ENCODE peak calls at places on chromosomes 1 and 21, in ten cellular contexts. Y is right lobe of liver; R is choroid plexus epithelial cell; H is uterus; T is fibroblast of pulmonary artery; Q is osteocyte; J is CD8-positive, alpha-beta T cell; F is endothelial cell of umbilical vein; O is Peyer's patch; N is pancreas. P is an unnamed sample.

GRCh38 chr1:54134301-54134700 is 18.5 kb downstream of the CDCP2 start:
- DNase-seq in R (no peak), T (no peak), Y (no peak), F (no peak), J (no peak), Q (no peak), N (no peak), H (no peak), O (no peak), P (no peak)

GRCh38 chr1:229536982-229537381 is 21.5 kb downstream of the ABCB10 start:
- DNase-seq in R (no peak), Y (no peak), H (no peak), N (no peak), T (no peak), F (no peak), J (no peak), Q (no peak), O (no peak), P (no peak)

GRCh38 chr1:200905411-200906052 is 10.8 kb downstream of the INAVA start:
- DNase-seq in H (no peak), R (peak), N (no peak), T (no peak), F (no peak), Y (no peak), O (peak), Q (no peak), J (peak), P (no peak)

GRCh38 chr1:205610036-205610435 is 21.8 kb downstream of the ELK4 start:
- DNase-seq in H (no peak), Y (no peak), N (no peak), O (no peak), T (peak), F (peak), Q (no peak), J (no peak), R (peak), P (no peak)

GRCh38 chr1:31058012-31058411 is 7.5 kb downstream of the PUM1 start:
- DNase-seq in T (no peak), O (no peak), H (no peak), J (no peak), F (no peak), Y (no peak), N (no peak), Q (no peak), R (no peak), P (no peak)

GRCh38 chr21:36730291-36731281 is 31.7 kb downstream of the SIM2 start:
- DNase-seq in O (peak), R (no peak), F (no peak), N (no peak), T (no peak), J (no peak), H (no peak), Y (no peak), Q (peak), P (no peak)

GRCh38 chr21:42320791-42321190 is 5.6 kb upstream of the TFF3 start:
- DNase-seq in H (no peak), Y (no peak), J (no peak), R (no peak), Q (peak), T (no peak), O (no peak), N (no peak), F (no peak), P (no peak)

GRCh38 chr1:22969224-22969829 is 3.3 kb downstream of the LACTBL1 start:
- DNase-seq in J (no peak), H (no peak), R (peak), Y (peak), O (peak), F (peak), T (peak), Q (no peak), N (peak), P (no peak)

GRCh38 chr1:207868769-207869721 is 41.9 kb downstream of the CD34 start:
- DNase-seq in O (peak), F (peak), Y (peak), Q (peak), N (peak), T (peak), R (peak), H (peak), J (peak), P (peak)

GRCh38 chr1:41868241-41868953 is 50.3 kb downstream of the HIVEP3 start:
- DNase-seq in Y (no peak), T (no peak), O (no peak), H (no peak), F (no peak), N (no peak), Q (no peak), R (peak), J (no peak), P (no peak)

GRCh38 chr1:204621391-204621790 is 64.1 kb downstream of the LRRN2 start:
- DNase-seq in H (no peak), F (no peak), Y (no peak), J (no peak), N (no peak), T (no peak), Q (no peak), R (no peak), O (no peak), P (no peak)

GRCh38 chr1:172167801-172168596 is 252.5 kb upstream of the C1orf105 start:
- DNase-seq in F (no peak), T (peak), Y (no peak), R (peak), N (peak), Q (no peak), J (no peak), H (no peak), O (no peak), P (no peak)

DNA sequence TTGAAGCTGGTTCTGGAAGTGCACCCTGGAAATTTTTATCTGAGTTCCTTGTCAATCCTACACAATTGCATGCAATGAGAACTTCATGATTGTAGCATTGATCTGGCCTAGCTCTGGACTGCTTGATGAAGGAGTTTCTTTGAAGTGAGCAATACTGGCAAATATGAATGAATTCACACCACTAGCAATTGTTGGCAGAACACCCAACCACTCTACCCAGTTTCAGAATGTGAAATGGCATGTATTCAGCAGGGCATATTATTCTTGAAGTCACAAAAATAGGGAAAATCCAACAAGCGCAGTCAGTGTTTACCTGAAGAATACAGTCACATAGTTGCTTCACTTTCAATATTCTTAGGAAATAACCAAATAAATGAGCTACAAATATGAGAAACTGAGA is 57.3 kb downstream of the RGS5 start:
- DNase-seq in H (no peak), R (no peak), J (no peak), N (no peak), F (no peak), O (no peak), T (no peak), Y (no peak), Q (no peak), P (no peak)
- TF ChIP-seq CTCF in H (no peak), R (no peak), J (no peak), N (no peak), F (no peak), O (no peak), T (no peak), Y (no peak), Q (no peak), P (no peak)

GRCh38 chr1:1430114-1430982 is 5.1 kb upstream of the VWA1 start:
- DNase-seq in F (peak), R (peak), O (peak), T (peak), N (peak), Q (peak), J (no peak), Y (peak), H (peak), P (no peak)
- TF ChIP-seq CTCF in F (peak), R (peak), O (peak), T (no peak), N (peak), Q (peak), J (no peak), Y (no peak), H (peak), P (no peak)

DNA sequence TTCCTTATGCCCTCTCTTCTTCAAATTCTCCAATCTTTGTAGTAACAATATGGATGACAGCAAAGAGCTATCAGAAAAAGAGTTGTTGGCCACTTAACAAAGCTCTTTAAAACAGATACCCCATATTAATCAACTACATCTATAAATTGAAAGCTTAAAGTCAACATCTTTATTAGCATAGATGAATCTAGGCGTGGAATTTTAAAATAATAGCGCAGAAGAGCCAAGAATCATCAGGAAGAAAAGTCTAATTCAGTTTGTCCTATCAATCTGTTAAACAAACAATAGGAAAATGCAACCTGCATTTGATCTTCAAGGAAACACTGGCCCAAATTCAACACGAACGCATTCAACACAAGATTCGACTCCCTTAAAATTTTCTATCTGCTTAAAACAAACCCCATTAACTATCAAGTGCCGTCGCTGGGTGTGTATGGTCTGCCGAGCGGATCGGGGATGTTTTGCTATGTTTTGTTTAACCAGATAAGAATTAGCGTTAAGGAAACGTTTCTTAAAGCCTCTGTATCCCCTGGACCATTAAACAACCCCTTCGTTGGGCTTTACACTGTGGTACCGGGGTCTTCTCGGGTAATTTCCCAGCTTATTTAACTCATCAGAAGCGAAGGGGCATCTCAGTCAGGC is 1.0 kb downstream of the LYST start:
- DNase-seq in F (no peak), T (no peak), N (no peak), H (no peak), Y (no peak), O (no peak), Q (no peak), R (no peak), J (no peak), P (no peak)
- TF ChIP-seq CTCF in F (no peak), T (no peak), N (no peak), H (no peak), Y (no peak), O (no peak), Q (no peak), R (no peak), J (peak), P (no peak)

DNA sequence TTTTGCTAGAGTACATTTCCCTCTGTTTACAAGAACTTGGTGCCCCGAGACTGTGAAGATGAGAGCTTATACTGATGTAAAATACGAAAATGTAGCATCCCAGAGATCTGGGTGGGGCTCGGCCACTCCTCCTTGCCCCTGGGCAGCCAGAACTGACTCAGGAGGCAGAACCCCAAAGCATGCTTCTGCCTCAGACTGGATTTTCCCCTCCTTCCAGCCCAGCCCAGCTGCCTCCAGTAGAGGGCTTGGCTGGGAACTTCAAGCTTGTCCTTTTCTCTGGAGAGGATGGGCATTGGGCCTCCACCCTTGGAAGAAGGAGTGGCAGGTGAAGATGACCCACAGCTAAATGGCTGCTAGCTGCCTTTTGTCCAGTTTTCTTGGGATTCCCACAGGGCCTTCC is 24.3 kb upstream of the BTG2 start:
- DNase-seq in O (no peak), Y (no peak), Q (no peak), R (no peak), H (no peak), J (no peak), N (peak), T (no peak), F (no peak), P (no peak)
- TF ChIP-seq CTCF in O (peak), Y (no peak), Q (peak), R (peak), H (no peak), J (no peak), N (no peak), T (no peak), F (no peak), P (no peak)

DNA sequence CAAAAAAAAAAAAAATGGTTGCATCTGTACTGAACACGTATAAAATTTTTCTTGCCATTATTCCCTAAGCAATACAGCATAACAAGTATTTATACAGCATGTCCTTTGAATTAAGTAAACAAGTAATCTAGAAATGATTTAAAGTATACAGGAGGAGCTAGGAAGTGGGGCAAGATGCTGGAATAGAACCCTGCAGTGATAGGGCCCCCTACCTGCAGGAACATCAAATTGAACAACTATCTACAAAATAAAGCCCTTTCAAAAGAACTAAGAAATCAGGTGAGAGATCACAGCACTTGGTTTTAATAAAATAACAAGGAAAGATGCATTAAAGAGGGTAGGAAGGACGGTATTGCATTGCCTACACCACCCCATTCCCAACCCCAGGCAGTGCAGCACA is 10.9 kb downstream of the TSHB start:
- DNase-seq in T (no peak), Y (no peak), F (no peak), O (no peak), H (no peak), J (no peak), R (no peak), N (no peak), Q (no peak), P (no peak)
- TF ChIP-seq CTCF in T (no peak), Y (no peak), F (no peak), O (no peak), H (no peak), J (no peak), R (no peak), N (no peak), Q (no peak), P (no peak)

DNA sequence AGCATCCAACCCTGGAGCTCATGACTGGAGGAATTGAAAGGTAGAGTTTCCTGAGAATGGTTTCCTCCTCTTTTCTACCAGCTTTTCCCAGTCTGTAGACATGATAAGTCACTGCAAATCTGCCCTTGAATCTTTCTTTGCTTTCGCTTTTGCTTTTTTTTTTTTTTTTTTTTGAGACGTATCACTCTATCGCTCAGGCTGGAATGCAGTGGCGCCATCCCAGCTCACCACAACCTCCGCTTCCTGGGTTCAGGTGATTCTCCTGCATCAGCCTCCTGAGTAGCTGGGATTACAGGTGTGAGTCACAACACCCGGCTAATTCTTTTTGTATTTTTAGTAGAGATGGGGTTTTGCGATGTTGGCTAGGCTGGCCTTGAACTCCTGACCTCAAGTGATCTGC is 1.7 kb upstream of the LCA5L start:
- DNase-seq in H (no peak), Q (no peak), T (no peak), O (no peak), N (no peak), Y (no peak), J (no peak), F (no peak), R (no peak), P (no peak)
- TF ChIP-seq CTCF in H (no peak), Q (no peak), T (no peak), O (no peak), N (no peak), Y (no peak), J (no peak), F (no peak), R (no peak), P (no peak)

GRCh38 chr1:111738436-111739221 is 566 bp downstream of the INKA2 start:
- DNase-seq in J (peak), T (peak), O (peak), H (peak), F (peak), Q (peak), Y (peak), R (peak), N (peak), P (peak)

GRCh38 chr1:111739984-111740765 is 980 bp upstream of the INKA2 start:
- DNase-seq in J (no peak), F (peak), Y (no peak), H (peak), O (peak), N (peak), T (peak), Q (peak), R (peak), P (peak)

GRCh38 chr1:111738133-111738435 is 1.1 kb downstream of the INKA2 start:
- DNase-seq in T (no peak), R (no peak), J (no peak), N (no peak), Y (no peak), H (no peak), F (no peak), Q (no peak), O (no peak), P (no peak)

GRCh38 chr1:111737216-111738132 is 1.7 kb downstream of the INKA2 start:
- DNase-seq in Q (no peak), Y (no peak), N (no peak), T (peak), J (no peak), H (no peak), F (peak), O (no peak), R (no peak), P (no peak)

DNA sequence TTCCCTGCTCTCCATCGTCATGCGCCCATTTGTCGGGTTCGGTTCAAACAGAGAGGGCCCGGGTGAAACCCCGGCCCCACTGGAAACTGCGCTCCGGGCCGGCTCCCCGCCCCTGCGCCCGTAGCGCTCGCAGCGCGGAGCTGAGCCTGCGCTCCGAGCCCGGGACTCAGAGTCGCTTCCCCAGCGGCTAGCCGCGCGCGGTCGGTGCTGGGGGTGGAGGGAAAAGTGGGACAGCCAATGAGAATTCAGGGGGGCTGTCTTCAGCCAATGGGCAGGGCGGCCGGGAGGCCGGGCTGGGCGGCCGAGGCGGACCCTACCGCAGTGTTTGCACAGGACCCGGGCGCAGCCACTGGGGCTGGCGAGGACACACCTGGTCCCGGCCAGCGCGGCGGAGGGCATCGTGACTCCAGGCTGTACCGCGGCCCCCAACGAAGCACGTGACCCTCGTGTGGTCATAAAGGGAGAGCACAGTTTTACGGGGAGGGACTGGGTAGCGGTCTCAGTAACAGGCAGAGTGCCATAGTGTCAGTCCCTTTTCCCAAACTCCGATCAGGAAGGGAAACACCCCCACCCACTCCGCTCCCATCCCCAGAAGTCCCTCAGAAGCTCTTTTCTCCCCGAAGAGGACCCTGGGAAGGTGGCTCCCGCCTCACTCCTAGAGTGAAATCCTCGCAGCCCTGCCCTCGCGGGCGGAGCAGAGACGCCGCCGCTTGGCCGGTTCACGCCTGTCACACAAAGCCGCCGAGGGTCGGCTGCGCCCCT is at the start of gene INKA2:
- DNase-seq in N (peak), F (peak), H (peak), R (peak), O (peak), T (peak), Y (peak), Q (peak), J (peak), P (peak)
- TF ChIP-seq CTCF in N (no peak), F (no peak), H (no peak), R (peak), O (peak), T (no peak), Y (no peak), Q (no peak), J (no peak), P (no peak)

GRCh38 chr1:44174630-44175029 is 33.2 kb upstream of the KLF18 start:
- DNase-seq in Q (no peak), T (no peak), O (no peak), Y (no peak), F (no peak), J (no peak), N (no peak), H (no peak), R (no peak), P (no peak)

GRCh38 chr1:44168520-44169098 is 27.2 kb upstream of the KLF18 start:
- DNase-seq in O (no peak), J (no peak), Q (no peak), N (no peak), T (no peak), Y (no peak), F (no peak), R (no peak), H (no peak), P (no peak)

GRCh38 chr1:44170281-44170823 is 28.9 kb upstream of the KLF18 start:
- DNase-seq in O (no peak), H (no peak), R (peak), Y (no peak), F (no peak), N (no peak), J (no peak), Q (no peak), T (peak), P (no peak)
- TF ChIP-seq CTCF in O (no peak), H (no peak), R (peak), Y (no peak), F (no peak), N (no peak), J (no peak), Q (no peak), T (peak), P (no peak)